ENCODE peak calls at places on chromosomes 1 and 21, in seven cellular contexts. One of them, this sample, is unnamed.

GRCh38 chr1:169681094-169681493 is 30.3 kb downstream of the SELL start:
- DNase-seq in OCI-LY7: peak; percentile 19
- DNase-seq in PC-3: no peak
- DNase-seq in neural progenitor cell: no peak
- DNase-seq in HCT116: no peak
- DNase-seq in MM.1S: no peak
- DNase-seq in SK-N-SH: no peak
- DNase-seq in this sample: no peak

GRCh38 chr1:111880866-111881837 is 108.3 kb downstream of the KCND3 start:
- DNase-seq in OCI-LY7: no peak
- DNase-seq in PC-3: no peak
- DNase-seq in neural progenitor cell: no peak
- DNase-seq in HCT116: no peak
- DNase-seq in MM.1S: no peak
- DNase-seq in SK-N-SH: peak; percentile 52
- DNase-seq in this sample: no peak

GRCh38 chr1:10835423-10836421 is 39.3 kb upstream of the CASZ1 start:
- DNase-seq in OCI-LY7: no peak
- DNase-seq in PC-3: peak; percentile 52
- DNase-seq in neural progenitor cell: peak; percentile 98
- DNase-seq in HCT116: peak; percentile 49
- DNase-seq in MM.1S: no peak
- DNase-seq in SK-N-SH: peak; percentile 90
- DNase-seq in this sample: peak; percentile 85

GRCh38 chr1:36083635-36084501 is at the start of gene TEKT2:
- DNase-seq in OCI-LY7: no peak
- DNase-seq in PC-3: no peak
- DNase-seq in neural progenitor cell: peak; percentile 96
- DNase-seq in HCT116: no peak
- DNase-seq in MM.1S: no peak
- DNase-seq in SK-N-SH: peak; percentile 96
- DNase-seq in this sample: peak; percentile 80

GRCh38 chr1:93681549-93682412 is at the start of gene BCAR3:
- DNase-seq in OCI-LY7: peak; percentile 85
- DNase-seq in PC-3: peak; percentile 80
- DNase-seq in neural progenitor cell: peak; percentile 86
- DNase-seq in HCT116: no peak
- DNase-seq in MM.1S: no peak
- DNase-seq in SK-N-SH: peak; percentile 89
- DNase-seq in this sample: peak; percentile 88

GRCh38 chr1:109716570-109717090 is 4.6 kb downstream of the GSTM5 start:
- DNase-seq in OCI-LY7: no peak
- DNase-seq in PC-3: no peak
- DNase-seq in neural progenitor cell: no peak
- DNase-seq in HCT116: no peak
- DNase-seq in MM.1S: no peak
- DNase-seq in SK-N-SH: no peak
- DNase-seq in this sample: no peak

GRCh38 chr1:235943581-235944114 is 76.9 kb upstream of the LYST start:
- DNase-seq in OCI-LY7: no peak
- DNase-seq in PC-3: peak; percentile 84
- DNase-seq in neural progenitor cell: no peak
- DNase-seq in HCT116: no peak
- DNase-seq in MM.1S: no peak
- DNase-seq in SK-N-SH: no peak
- DNase-seq in this sample: no peak

GRCh38 chr21:25350056-25350455 is 257.2 kb downstream of the MRPL39 start:
- DNase-seq in OCI-LY7: no peak
- DNase-seq in PC-3: peak; percentile 78
- DNase-seq in neural progenitor cell: peak; percentile 43
- DNase-seq in HCT116: no peak
- DNase-seq in MM.1S: no peak
- DNase-seq in SK-N-SH: peak; percentile 25
- DNase-seq in this sample: peak; percentile 12

GRCh38 chr1:158283965-158284364 is 5.8 kb upstream of the CD1C start:
- DNase-seq in OCI-LY7: peak; percentile 28
- DNase-seq in PC-3: no peak
- DNase-seq in neural progenitor cell: no peak
- DNase-seq in HCT116: no peak
- DNase-seq in MM.1S: no peak
- DNase-seq in SK-N-SH: no peak
- DNase-seq in this sample: no peak

GRCh38 chr1:247914941-247915662 is 5.0 kb upstream of the OR2T8 start:
- DNase-seq in OCI-LY7: no peak
- DNase-seq in PC-3: peak; percentile 93
- DNase-seq in neural progenitor cell: no peak
- DNase-seq in HCT116: no peak
- DNase-seq in MM.1S: no peak
- DNase-seq in SK-N-SH: no peak
- DNase-seq in this sample: no peak

GRCh38 chr1:44569491-44569890 is 104.8 kb downstream of the TMEM53 start:
- DNase-seq in OCI-LY7: no peak
- DNase-seq in PC-3: no peak
- DNase-seq in neural progenitor cell: no peak
- DNase-seq in HCT116: no peak
- DNase-seq in MM.1S: no peak
- DNase-seq in SK-N-SH: no peak
- DNase-seq in this sample: no peak

GRCh38 chr1:44572572-44572879 is 101.8 kb downstream of the TMEM53 start:
- DNase-seq in OCI-LY7: no peak
- DNase-seq in PC-3: no peak
- DNase-seq in neural progenitor cell: no peak
- DNase-seq in HCT116: no peak
- DNase-seq in MM.1S: no peak
- DNase-seq in SK-N-SH: no peak
- DNase-seq in this sample: no peak

GRCh38 chr1:44576456-44577150 is 97.7 kb downstream of the TMEM53 start:
- DNase-seq in OCI-LY7: no peak
- DNase-seq in PC-3: no peak
- DNase-seq in neural progenitor cell: peak; percentile 61
- DNase-seq in HCT116: no peak
- DNase-seq in MM.1S: no peak
- DNase-seq in SK-N-SH: no peak
- DNase-seq in this sample: no peak

GRCh38 chr1:44568128-44568900 is 106.0 kb downstream of the TMEM53 start:
- DNase-seq in OCI-LY7: no peak
- DNase-seq in PC-3: peak; percentile 80
- DNase-seq in neural progenitor cell: no peak
- DNase-seq in HCT116: no peak
- DNase-seq in MM.1S: no peak
- DNase-seq in SK-N-SH: no peak
- DNase-seq in this sample: no peak

GRCh38 chr1:44571712-44572571 is 102.3 kb downstream of the TMEM53 start:
- DNase-seq in OCI-LY7: peak; percentile 47
- DNase-seq in PC-3: peak; percentile 53
- DNase-seq in neural progenitor cell: no peak
- DNase-seq in HCT116: no peak
- DNase-seq in MM.1S: peak; percentile 57
- DNase-seq in SK-N-SH: peak; percentile 45
- DNase-seq in this sample: no peak
- TF ChIP-seq CTCF in OCI-LY7: peak; percentile 86
- TF ChIP-seq CTCF in PC-3: peak; percentile 72
- TF ChIP-seq CTCF in neural progenitor cell: peak; percentile 53
- TF ChIP-seq CTCF in HCT116: peak; percentile 65
- TF ChIP-seq CTCF in MM.1S: peak; percentile 63
- TF ChIP-seq CTCF in SK-N-SH: peak; percentile 53
- TF ChIP-seq CTCF in this sample: peak; percentile 27

GRCh38 chr21:44199448-44199847 is 41.3 kb downstream of the ICOSLG start:
- DNase-seq in OCI-LY7: peak; percentile 37
- DNase-seq in PC-3: peak; percentile 0
- DNase-seq in neural progenitor cell: peak; percentile 1
- DNase-seq in HCT116: no peak
- DNase-seq in MM.1S: peak; percentile 2
- DNase-seq in SK-N-SH: peak; percentile 1
- DNase-seq in this sample: peak; percentile 5
- TF ChIP-seq EZH2phosphoT487 in OCI-LY7: no peak
- TF ChIP-seq EZH2phosphoT487 in PC-3: no peak
- TF ChIP-seq EZH2phosphoT487 in neural progenitor cell: no peak
- TF ChIP-seq EZH2phosphoT487 in HCT116: no peak
- TF ChIP-seq EZH2phosphoT487 in MM.1S: no peak
- TF ChIP-seq EZH2phosphoT487 in SK-N-SH: no peak
- TF ChIP-seq EZH2phosphoT487 in this sample: no peak

GRCh38 chr1:6859415-6860343 is 74.4 kb downstream of the CAMTA1 start:
- DNase-seq in OCI-LY7: no peak
- DNase-seq in PC-3: peak; percentile 71
- DNase-seq in neural progenitor cell: no peak
- DNase-seq in HCT116: peak; percentile 73
- DNase-seq in MM.1S: no peak
- DNase-seq in SK-N-SH: no peak
- DNase-seq in this sample: peak; percentile 40

GRCh38 chr1:6857831-6858230 is 72.6 kb downstream of the CAMTA1 start:
- DNase-seq in OCI-LY7: no peak
- DNase-seq in PC-3: no peak
- DNase-seq in neural progenitor cell: no peak
- DNase-seq in HCT116: no peak
- DNase-seq in MM.1S: no peak
- DNase-seq in SK-N-SH: no peak
- DNase-seq in this sample: no peak

GRCh38 chr1:6861075-6861724 is 75.9 kb downstream of the CAMTA1 start:
- DNase-seq in OCI-LY7: no peak
- DNase-seq in PC-3: no peak
- DNase-seq in neural progenitor cell: no peak
- DNase-seq in HCT116: no peak
- DNase-seq in MM.1S: no peak
- DNase-seq in SK-N-SH: no peak
- DNase-seq in this sample: no peak

GRCh38 chr1:6860401-6860800 is 75.1 kb downstream of the CAMTA1 start:
- DNase-seq in OCI-LY7: no peak
- DNase-seq in PC-3: no peak
- DNase-seq in neural progenitor cell: no peak
- DNase-seq in HCT116: peak; percentile 24
- DNase-seq in MM.1S: no peak
- DNase-seq in SK-N-SH: no peak
- DNase-seq in this sample: no peak

DNA sequence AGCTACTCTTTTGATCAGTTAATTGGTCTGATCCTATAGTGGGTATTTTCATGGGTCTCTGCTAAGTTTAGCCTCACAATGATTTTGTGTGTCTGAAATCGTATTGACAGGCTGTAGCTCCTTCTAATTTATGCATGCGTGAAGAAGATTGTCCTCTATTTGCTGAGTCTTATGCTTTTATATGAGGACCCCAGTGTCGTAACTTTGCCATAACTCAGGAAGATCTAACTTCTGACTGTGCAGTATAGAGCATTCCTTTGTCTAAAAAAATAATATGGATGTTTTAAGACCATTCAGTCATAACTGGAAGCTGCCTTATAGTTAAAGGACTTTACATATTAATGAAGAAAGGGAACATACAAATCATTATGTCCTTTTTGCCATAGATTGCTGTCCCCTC is 73.3 kb downstream of the CAMTA1 start:
- DNase-seq in OCI-LY7: no peak
- DNase-seq in PC-3: no peak
- DNase-seq in neural progenitor cell: no peak
- DNase-seq in HCT116: no peak
- DNase-seq in MM.1S: no peak
- DNase-seq in SK-N-SH: no peak
- DNase-seq in this sample: no peak
- H3K27ac ChIP-seq in OCI-LY7: no peak overlapping the region
- H3K27ac ChIP-seq in PC-3: no peak overlapping the region
- H3K27ac ChIP-seq in neural progenitor cell: no peak overlapping the region
- H3K27ac ChIP-seq in HCT116: no peak overlapping the region
- H3K27ac ChIP-seq in MM.1S: no peak overlapping the region
- H3K27ac ChIP-seq in SK-N-SH: no peak overlapping the region
- H3K27ac ChIP-seq in this sample: no peak overlapping the region

DNA sequence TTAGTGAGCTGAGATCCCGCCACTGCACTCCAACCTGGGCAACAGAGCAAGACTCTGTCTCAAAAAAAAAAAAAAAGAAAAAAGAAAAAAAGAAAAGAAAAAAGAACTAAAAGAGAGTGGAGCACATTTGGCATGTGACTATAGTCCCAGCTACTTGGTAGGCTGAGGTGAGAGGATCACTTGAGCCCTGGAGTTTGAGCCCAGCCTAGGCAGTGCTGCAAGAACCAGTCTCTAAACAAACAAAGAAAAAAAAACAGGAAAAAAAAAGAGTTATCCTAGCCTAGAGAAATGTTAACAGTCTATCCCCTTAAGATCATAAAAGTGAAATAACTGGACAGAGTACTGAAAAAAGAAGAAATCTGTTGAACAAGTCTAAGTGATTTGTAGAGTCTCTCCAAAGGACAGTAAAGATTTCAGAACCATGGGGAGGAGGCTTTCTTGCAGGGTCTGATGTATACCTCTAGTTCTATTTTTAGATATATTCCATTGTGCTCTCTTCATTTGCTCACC is 4.5 kb upstream of the PRDX1 start:
- DNase-seq in OCI-LY7: no peak
- DNase-seq in PC-3: peak; percentile 32
- DNase-seq in neural progenitor cell: no peak
- DNase-seq in HCT116: no peak
- DNase-seq in MM.1S: no peak
- DNase-seq in SK-N-SH: no peak
- DNase-seq in this sample: peak; percentile 66
- TF ChIP-seq CTCF in OCI-LY7: no peak
- TF ChIP-seq CTCF in PC-3: no peak
- TF ChIP-seq CTCF in neural progenitor cell: no peak
- TF ChIP-seq CTCF in HCT116: no peak
- TF ChIP-seq CTCF in MM.1S: no peak
- TF ChIP-seq CTCF in SK-N-SH: no peak
- TF ChIP-seq CTCF in this sample: no peak

DNA sequence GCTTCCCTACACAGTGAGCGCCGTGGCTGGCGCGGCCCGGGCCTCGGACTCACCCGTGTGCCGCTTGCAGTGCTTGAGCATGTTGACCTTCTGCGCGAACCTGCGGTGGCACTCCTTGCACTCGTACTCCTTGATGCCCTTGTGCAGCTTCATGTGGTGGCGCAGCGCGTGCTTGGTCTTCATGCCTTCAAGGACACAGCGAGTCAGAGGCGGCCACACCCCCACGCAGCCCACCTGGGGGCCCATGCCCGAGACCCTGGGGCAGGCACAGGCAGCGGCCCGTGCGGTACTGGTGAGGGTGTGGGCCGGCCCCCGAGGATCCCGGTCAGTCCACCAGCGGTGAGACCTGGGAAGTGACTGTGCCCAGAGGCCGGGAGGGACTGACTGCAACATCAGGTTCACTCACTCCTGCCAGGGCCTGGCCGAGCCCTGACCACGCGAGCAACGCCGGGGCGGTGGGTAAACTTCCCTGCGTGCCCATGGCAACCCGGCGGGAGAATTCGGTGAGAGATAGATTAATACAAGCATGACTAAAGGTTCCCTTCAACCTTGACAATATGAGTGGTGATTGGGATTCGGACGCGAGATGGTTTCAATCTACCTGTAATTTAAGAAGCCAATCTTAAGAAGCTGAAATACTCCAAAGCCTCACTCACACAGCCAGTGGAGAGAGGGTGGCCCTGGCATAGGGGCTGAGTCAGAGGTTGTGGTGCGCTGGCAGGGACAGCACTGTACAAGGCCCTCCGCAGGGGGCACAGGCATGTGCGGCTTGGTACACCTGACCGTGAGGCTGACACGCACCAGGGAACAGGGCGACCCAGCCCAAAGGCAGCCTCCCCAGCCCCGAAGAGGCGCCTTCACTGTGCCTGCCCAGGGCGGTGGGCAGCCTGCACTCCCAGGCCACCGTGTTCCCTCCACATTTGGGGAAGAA is 49.1 kb upstream of the RIPK4 start:
- DNase-seq in OCI-LY7: no peak
- DNase-seq in PC-3: no peak
- DNase-seq in neural progenitor cell: no peak
- DNase-seq in HCT116: no peak
- DNase-seq in MM.1S: no peak
- DNase-seq in SK-N-SH: no peak
- DNase-seq in this sample: no peak
- TF ChIP-seq EZH2phosphoT487 in OCI-LY7: no peak
- TF ChIP-seq EZH2phosphoT487 in PC-3: no peak
- TF ChIP-seq EZH2phosphoT487 in neural progenitor cell: no peak
- TF ChIP-seq EZH2phosphoT487 in HCT116: no peak
- TF ChIP-seq EZH2phosphoT487 in MM.1S: no peak
- TF ChIP-seq EZH2phosphoT487 in SK-N-SH: no peak
- TF ChIP-seq EZH2phosphoT487 in this sample: no peak

This sample was measured in hepatocyte.